ENCODE peak calls at places on chromosomes 3 and 15, in four cellular contexts. One of them, this sample, is unnamed.

GRCh38 chr15:100919481-100920405 is 586 bp downstream of the LRRK1 start:
- DNase-seq in T follicular helper cell: no peak
- DNase-seq in activated gamma-delta T cell treated with anti-CD3 and anti-CD28 coated beads, Interleukin-2, amount 50 U/mL, for 16 hours: no peak
- DNase-seq in activated T-cell treated with anti-CD3 and anti-CD28 coated beads for 1 hour: no peak
- DNase-seq in this sample: no peak

GRCh38 chr3:99764377-99764776 is 53.3 kb upstream of the CMSS1 start:
- DNase-seq in T follicular helper cell: no peak
- DNase-seq in activated gamma-delta T cell treated with anti-CD3 and anti-CD28 coated beads, Interleukin-2, amount 50 U/mL, for 16 hours: no peak
- DNase-seq in activated T-cell treated with anti-CD3 and anti-CD28 coated beads for 1 hour: no peak
- DNase-seq in this sample: no peak

GRCh38 chr3:170414202-170414663 is 4.4 kb upstream of the CLDN11 start:
- DNase-seq in T follicular helper cell: no peak
- DNase-seq in activated gamma-delta T cell treated with anti-CD3 and anti-CD28 coated beads, Interleukin-2, amount 50 U/mL, for 16 hours: no peak
- DNase-seq in activated T-cell treated with anti-CD3 and anti-CD28 coated beads for 1 hour: peak; percentile 8
- DNase-seq in this sample: peak; percentile 24

GRCh38 chr15:91885714-91886265 is 32.3 kb downstream of the SLCO3A1 start:
- DNase-seq in T follicular helper cell: no peak
- DNase-seq in activated gamma-delta T cell treated with anti-CD3 and anti-CD28 coated beads, Interleukin-2, amount 50 U/mL, for 16 hours: no peak
- DNase-seq in activated T-cell treated with anti-CD3 and anti-CD28 coated beads for 1 hour: no peak
- DNase-seq in this sample: no peak

GRCh38 chr3:25820372-25820771 is 30.5 kb downstream of the OXSM start:
- DNase-seq in T follicular helper cell: no peak
- DNase-seq in activated gamma-delta T cell treated with anti-CD3 and anti-CD28 coated beads, Interleukin-2, amount 50 U/mL, for 16 hours: no peak
- DNase-seq in activated T-cell treated with anti-CD3 and anti-CD28 coated beads for 1 hour: no peak
- DNase-seq in this sample: no peak

GRCh38 chr3:69791919-69792399 is 52.7 kb downstream of the MITF start:
- DNase-seq in T follicular helper cell: no peak
- DNase-seq in activated gamma-delta T cell treated with anti-CD3 and anti-CD28 coated beads, Interleukin-2, amount 50 U/mL, for 16 hours: no peak
- DNase-seq in activated T-cell treated with anti-CD3 and anti-CD28 coated beads for 1 hour: no peak
- DNase-seq in this sample: no peak

GRCh38 chr15:69126054-69126469 is 34.4 kb upstream of the GLCE start:
- DNase-seq in T follicular helper cell: no peak
- DNase-seq in activated gamma-delta T cell treated with anti-CD3 and anti-CD28 coated beads, Interleukin-2, amount 50 U/mL, for 16 hours: no peak
- DNase-seq in activated T-cell treated with anti-CD3 and anti-CD28 coated beads for 1 hour: no peak
- DNase-seq in this sample: no peak

GRCh38 chr3:95725770-95726169 is 1088.6 kb upstream of the EPHA6 start:
- DNase-seq in T follicular helper cell: no peak
- DNase-seq in activated gamma-delta T cell treated with anti-CD3 and anti-CD28 coated beads, Interleukin-2, amount 50 U/mL, for 16 hours: no peak
- DNase-seq in activated T-cell treated with anti-CD3 and anti-CD28 coated beads for 1 hour: no peak
- DNase-seq in this sample: no peak

GRCh38 chr15:58066042-58066867 is 744 bp upstream of the ALDH1A2 start:
- DNase-seq in T follicular helper cell: no peak
- DNase-seq in activated gamma-delta T cell treated with anti-CD3 and anti-CD28 coated beads, Interleukin-2, amount 50 U/mL, for 16 hours: no peak
- DNase-seq in activated T-cell treated with anti-CD3 and anti-CD28 coated beads for 1 hour: peak; percentile 22
- DNase-seq in this sample: no peak

GRCh38 chr3:57199895-57200297 is at the start of gene HESX1:
- DNase-seq in T follicular helper cell: no peak
- DNase-seq in activated gamma-delta T cell treated with anti-CD3 and anti-CD28 coated beads, Interleukin-2, amount 50 U/mL, for 16 hours: no peak
- DNase-seq in activated T-cell treated with anti-CD3 and anti-CD28 coated beads for 1 hour: no peak
- DNase-seq in this sample: no peak

GRCh38 chr3:148925841-148926240 is 60.7 kb downstream of the CPA3 start:
- DNase-seq in T follicular helper cell: no peak
- DNase-seq in activated gamma-delta T cell treated with anti-CD3 and anti-CD28 coated beads, Interleukin-2, amount 50 U/mL, for 16 hours: no peak
- DNase-seq in activated T-cell treated with anti-CD3 and anti-CD28 coated beads for 1 hour: no peak
- DNase-seq in this sample: no peak

GRCh38 chr15:45114751-45115085 is 592 bp downstream of the DUOXA2 start:
- DNase-seq in T follicular helper cell: no peak
- DNase-seq in activated gamma-delta T cell treated with anti-CD3 and anti-CD28 coated beads, Interleukin-2, amount 50 U/mL, for 16 hours: no peak
- DNase-seq in activated T-cell treated with anti-CD3 and anti-CD28 coated beads for 1 hour: no peak
- DNase-seq in this sample: no peak

GRCh38 chr15:71538181-71538580 is 272.2 kb upstream of the NR2E3 start:
- DNase-seq in T follicular helper cell: no peak
- DNase-seq in activated gamma-delta T cell treated with anti-CD3 and anti-CD28 coated beads, Interleukin-2, amount 50 U/mL, for 16 hours: no peak
- DNase-seq in activated T-cell treated with anti-CD3 and anti-CD28 coated beads for 1 hour: no peak
- DNase-seq in this sample: no peak

GRCh38 chr3:166456291-166456690 is 619.1 kb upstream of the BCHE start:
- DNase-seq in T follicular helper cell: no peak
- DNase-seq in activated gamma-delta T cell treated with anti-CD3 and anti-CD28 coated beads, Interleukin-2, amount 50 U/mL, for 16 hours: no peak
- DNase-seq in activated T-cell treated with anti-CD3 and anti-CD28 coated beads for 1 hour: no peak
- DNase-seq in this sample: no peak

GRCh38 chr3:53775834-53776251 is 70.4 kb downstream of the CHDH start:
- DNase-seq in T follicular helper cell: no peak
- DNase-seq in activated gamma-delta T cell treated with anti-CD3 and anti-CD28 coated beads, Interleukin-2, amount 50 U/mL, for 16 hours: no peak
- DNase-seq in activated T-cell treated with anti-CD3 and anti-CD28 coated beads for 1 hour: no peak
- DNase-seq in this sample: no peak

GRCh38 chr15:66881173-66881905 is 179.3 kb downstream of the SMAD6 start:
- DNase-seq in T follicular helper cell: no peak
- DNase-seq in activated gamma-delta T cell treated with anti-CD3 and anti-CD28 coated beads, Interleukin-2, amount 50 U/mL, for 16 hours: no peak
- DNase-seq in activated T-cell treated with anti-CD3 and anti-CD28 coated beads for 1 hour: no peak
- DNase-seq in this sample: no peak

GRCh38 chr3:175713263-175713662 is 854.1 kb downstream of the NAALADL2 start:
- DNase-seq in T follicular helper cell: no peak
- DNase-seq in activated gamma-delta T cell treated with anti-CD3 and anti-CD28 coated beads, Interleukin-2, amount 50 U/mL, for 16 hours: no peak
- DNase-seq in activated T-cell treated with anti-CD3 and anti-CD28 coated beads for 1 hour: no peak
- DNase-seq in this sample: no peak

GRCh38 chr15:67406257-67406861 is 114.6 kb upstream of the C15orf61 start:
- DNase-seq in T follicular helper cell: no peak
- DNase-seq in activated gamma-delta T cell treated with anti-CD3 and anti-CD28 coated beads, Interleukin-2, amount 50 U/mL, for 16 hours: no peak
- DNase-seq in activated T-cell treated with anti-CD3 and anti-CD28 coated beads for 1 hour: no peak
- DNase-seq in this sample: no peak

GRCh38 chr15:75785771-75786563 is 57.3 kb upstream of the UBE2Q2 start:
- DNase-seq in T follicular helper cell: no peak
- DNase-seq in activated gamma-delta T cell treated with anti-CD3 and anti-CD28 coated beads, Interleukin-2, amount 50 U/mL, for 16 hours: no peak
- DNase-seq in activated T-cell treated with anti-CD3 and anti-CD28 coated beads for 1 hour: no peak
- DNase-seq in this sample: peak; percentile 26

GRCh38 chr3:195099976-195100755 is 170.8 kb downstream of the XXYLT1 start:
- DNase-seq in T follicular helper cell: no peak
- DNase-seq in activated gamma-delta T cell treated with anti-CD3 and anti-CD28 coated beads, Interleukin-2, amount 50 U/mL, for 16 hours: no peak
- DNase-seq in activated T-cell treated with anti-CD3 and anti-CD28 coated beads for 1 hour: no peak
- DNase-seq in this sample: no peak

GRCh38 chr15:25241241-25241801 is 197.5 kb downstream of the UBE3A start:
- DNase-seq in T follicular helper cell: no peak
- DNase-seq in activated gamma-delta T cell treated with anti-CD3 and anti-CD28 coated beads, Interleukin-2, amount 50 U/mL, for 16 hours: no peak
- DNase-seq in activated T-cell treated with anti-CD3 and anti-CD28 coated beads for 1 hour: no peak
- DNase-seq in this sample: no peak

GRCh38 chr3:55091381-55092225 is 163.7 kb upstream of the LRTM1 start:
- DNase-seq in T follicular helper cell: no peak
- DNase-seq in activated gamma-delta T cell treated with anti-CD3 and anti-CD28 coated beads, Interleukin-2, amount 50 U/mL, for 16 hours: no peak
- DNase-seq in activated T-cell treated with anti-CD3 and anti-CD28 coated beads for 1 hour: no peak
- DNase-seq in this sample: no peak

GRCh38 chr3:184334470-184335158 is 2.8 kb upstream of the FAM131A start:
- DNase-seq in T follicular helper cell: peak; percentile 28
- DNase-seq in activated gamma-delta T cell treated with anti-CD3 and anti-CD28 coated beads, Interleukin-2, amount 50 U/mL, for 16 hours: peak; percentile 24
- DNase-seq in activated T-cell treated with anti-CD3 and anti-CD28 coated beads for 1 hour: peak; percentile 12
- DNase-seq in this sample: no peak

GRCh38 chr3:16134173-16134928 is 40.1 kb upstream of the GALNT15 start:
- DNase-seq in T follicular helper cell: no peak
- DNase-seq in activated gamma-delta T cell treated with anti-CD3 and anti-CD28 coated beads, Interleukin-2, amount 50 U/mL, for 16 hours: no peak
- DNase-seq in activated T-cell treated with anti-CD3 and anti-CD28 coated beads for 1 hour: no peak
- DNase-seq in this sample: no peak

GRCh38 chr15:50767332-50767861 is 1.9 kb upstream of the SPPL2A start:
- DNase-seq in T follicular helper cell: no peak
- DNase-seq in activated gamma-delta T cell treated with anti-CD3 and anti-CD28 coated beads, Interleukin-2, amount 50 U/mL, for 16 hours: no peak
- DNase-seq in activated T-cell treated with anti-CD3 and anti-CD28 coated beads for 1 hour: no peak
- DNase-seq in this sample: no peak

GRCh38 chr15:70104227-70104626 is 6.5 kb upstream of the TLE3 start:
- DNase-seq in T follicular helper cell: no peak
- DNase-seq in activated gamma-delta T cell treated with anti-CD3 and anti-CD28 coated beads, Interleukin-2, amount 50 U/mL, for 16 hours: no peak
- DNase-seq in activated T-cell treated with anti-CD3 and anti-CD28 coated beads for 1 hour: no peak
- DNase-seq in this sample: no peak

GRCh38 chr15:66783327-66784124 is 81.5 kb downstream of the SMAD6 start:
- DNase-seq in T follicular helper cell: no peak
- DNase-seq in activated gamma-delta T cell treated with anti-CD3 and anti-CD28 coated beads, Interleukin-2, amount 50 U/mL, for 16 hours: no peak
- DNase-seq in activated T-cell treated with anti-CD3 and anti-CD28 coated beads for 1 hour: no peak
- DNase-seq in this sample: no peak

GRCh38 chr3:1017879-1018278 is 74.9 kb upstream of the CNTN6 start:
- DNase-seq in T follicular helper cell: no peak
- DNase-seq in activated gamma-delta T cell treated with anti-CD3 and anti-CD28 coated beads, Interleukin-2, amount 50 U/mL, for 16 hours: no peak
- DNase-seq in activated T-cell treated with anti-CD3 and anti-CD28 coated beads for 1 hour: no peak
- DNase-seq in this sample: no peak